ENCODE peak calls at places on chromosomes 12 and 14, in five cellular contexts. O, E, L, X and J are unnamed samples.

GRCh38 chr12:3365416-3366385 is 125.3 kb upstream of the PRMT8 start:
- DNase-seq in O (peak), X (no peak), E (peak), L (no peak), J (no peak)

GRCh38 chr14:105358140-105358846 is 40.0 kb upstream of the TEX22 start:
- DNase-seq in X (no peak), L (no peak), E (no peak), O (no peak), J (no peak)

GRCh38 chr12:132152921-132153321 is 8.7 kb downstream of the NOC4L start:
- DNase-seq in O (no peak), E (no peak), L (no peak), X (no peak), J (no peak)

GRCh38 chr12:1993871-1994371 is 10.3 kb downstream of the DCP1B start:
- DNase-seq in O (peak), X (peak), L (no peak), E (peak), J (no peak)

GRCh38 chr14:24943024-24943423 is 106.9 kb downstream of the STXBP6 start:
- DNase-seq in E (peak), X (peak), O (no peak), L (peak), J (no peak)

GRCh38 chr12:71242511-71242910 is 84.7 kb upstream of the TSPAN8 start:
- DNase-seq in L (no peak), O (no peak), X (no peak), E (no peak), J (no peak)

GRCh38 chr12:105257321-105257728 is 21.4 kb upstream of the APPL2 start:
- DNase-seq in E (peak), O (peak), X (peak), L (no peak), J (no peak)

GRCh38 chr12:18681818-18682217 is 56.0 kb downstream of the PLCZ1 start:
- DNase-seq in O (no peak), L (no peak), X (no peak), E (no peak), J (no peak)

GRCh38 chr12:123027726-123028445 is 47.4 kb downstream of the ARL6IP4 start:
- DNase-seq in O (no peak), L (no peak), X (no peak), E (no peak), J (no peak)

GRCh38 chr12:78540621-78541336 is 323.8 kb upstream of the SYT1 start:
- DNase-seq in X (peak), O (no peak), L (no peak), E (peak), J (no peak)

GRCh38 chr12:20409639-20410038 is 41.3 kb downstream of the PDE3A start:
- DNase-seq in O (no peak), X (no peak), E (no peak), L (no peak), J (no peak)

GRCh38 chr12:110693731-110694130 is 4.8 kb upstream of the HVCN1 start:
- DNase-seq in L (no peak), X (no peak), O (no peak), E (no peak), J (no peak)

GRCh38 chr12:115407723-115408122 is 723.7 kb upstream of the TBX3 start:
- DNase-seq in O (peak), L (no peak), X (no peak), E (no peak), J (no peak)

GRCh38 chr14:63039800-63040380 is 5.4 kb downstream of the KCNH5 start:
- DNase-seq in L (no peak), E (peak), O (peak), X (peak), J (no peak)

GRCh38 chr12:131085125-131085815 is 131.6 kb downstream of the ADGRD1 start:
- DNase-seq in X (no peak), E (no peak), L (no peak), O (no peak), J (no peak)

GRCh38 chr14:71675126-71675901 is 256.9 kb upstream of the RGS6 start:
- DNase-seq in O (no peak), X (no peak), E (no peak), L (no peak), J (no peak)

GRCh38 chr14:104817930-104818713 is 17.2 kb downstream of the ZBTB42 start:
- DNase-seq in L (peak), X (no peak), E (no peak), O (no peak), J (no peak)

GRCh38 chr12:62263956-62264355 is 3.8 kb downstream of the USP15 start:
- DNase-seq in O (no peak), E (no peak), L (no peak), X (no peak), J (no peak)

GRCh38 chr14:53881161-53881846 is 75.3 kb downstream of the BMP4 start:
- DNase-seq in L (no peak), O (no peak), E (peak), X (peak), J (no peak)

GRCh38 chr12:89544730-89545184 is 18.9 kb upstream of the POC1B start:
- DNase-seq in L (peak), E (peak), X (peak), O (no peak), J (no peak)

GRCh38 chr12:131896811-131897270 is 2.4 kb downstream of the ULK1 start:
- DNase-seq in O (no peak), E (no peak), X (no peak), L (no peak), J (no peak)

GRCh38 chr14:40413146-40413545 is 980.9 kb upstream of the FBXO33 start:
- DNase-seq in X (no peak), L (no peak), E (no peak), O (no peak), J (no peak)

GRCh38 chr14:25090281-25090680 is 40.3 kb upstream of the STXBP6 start:
- DNase-seq in O (no peak), E (peak), L (no peak), X (no peak), J (no peak)

GRCh38 chr14:55579724-55580400 is at the start of gene KTN1:
- DNase-seq in X (peak), O (peak), E (peak), L (peak), J (peak)

GRCh38 chr14:78399316-78399889 is 229.2 kb downstream of the NRXN3 start:
- DNase-seq in O (peak), E (peak), L (no peak), X (no peak), J (no peak)

GRCh38 chr12:108724054-108724889 is 7.0 kb downstream of the CORO1C start:
- DNase-seq in O (peak), E (peak), L (no peak), X (peak), J (no peak)

GRCh38 chr12:18428416-18428815 is 167.1 kb downstream of the PIK3C2G start:
- DNase-seq in X (peak), O (peak), E (no peak), L (no peak), J (no peak)

GRCh38 chr12:111753144-111753881 is 13.4 kb upstream of the ALDH2 start:
- DNase-seq in X (peak), E (peak), O (peak), L (peak), J (no peak)

GRCh38 chr12:109606261-109607028 is 32.9 kb downstream of the MVK start:
- DNase-seq in L (no peak), E (no peak), X (no peak), O (no peak), J (no peak)

GRCh38 chr14:104142136-104143041 is 4.0 kb downstream of the KIF26A start:
- DNase-seq in E (no peak), O (no peak), X (no peak), L (no peak), J (no peak)

GRCh38 chr14:91396959-91397815 is 20.4 kb downstream of the CCDC88C start:
- DNase-seq in X (no peak), O (peak), E (no peak), L (no peak), J (peak)

GRCh38 chr12:89250648-89251047 is 101.7 kb downstream of the DUSP6 start:
- DNase-seq in O (peak), L (no peak), E (no peak), X (no peak), J (no peak)

GRCh38 chr12:110245278-110245868 is 35.7 kb upstream of the ATP2A2 start:
- DNase-seq in L (no peak), X (no peak), E (peak), O (peak), J (peak)

GRCh38 chr12:101051901-101052550 is 158.0 kb downstream of the SLC5A8 start:
- DNase-seq in O (peak), L (no peak), X (peak), E (peak), J (no peak)

GRCh38 chr14:92040431-92041040 is 677 bp upstream of the TRIP11 start:
- DNase-seq in L (no peak), E (peak), O (peak), X (peak), J (no peak)

GRCh38 chr12:51329742-51330141 is 5.8 kb upstream of the BIN2 start:
- DNase-seq in L (no peak), X (no peak), O (no peak), E (no peak), J (no peak)